ENCODE peak calls at places on chromosomes 4 and X, in five cellular contexts. Y is iPS DF 6.9, M is pancreas, C is aorta, B is mammary epithelial cell. G is an unnamed sample. For H3K4me1, the result is how much of the 10 kb centered on the place peaks cover.

GRCh38 chr4:147793973-147794690 is 62.2 kb downstream of the ARHGAP10 start:
- DNase-seq in M (no peak), Y (no peak), C (no peak), B (no peak), G (no peak)

GRCh38 chrX:106168107-106168506 is at the start of gene PWWP3B:
- DNase-seq in M (peak), Y (no peak), C (no peak), B (peak), G (peak)

GRCh38 chr4:62407534-62407933 is 1207.4 kb downstream of the ADGRL3 start:
- DNase-seq in M (no peak), B (no peak), C (no peak), Y (no peak), G (no peak)

GRCh38 chr4:791866-792630 is 33.9 kb downstream of the CPLX1 start:
- DNase-seq in B (no peak), M (peak), Y (no peak), C (peak), G (no peak)

GRCh38 chr4:73705056-73705432 is 35.3 kb upstream of the CXCL8 start:
- DNase-seq in Y (peak), C (no peak), B (peak), M (no peak), G (no peak)

GRCh38 chr4:77052352-77052751 is 23.4 kb downstream of the CCNI start:
- DNase-seq in B (peak), M (peak), C (no peak), Y (peak), G (peak)

GRCh38 chr4:8706221-8707044 is 113.9 kb downstream of the CPZ start:
- DNase-seq in M (peak), Y (no peak), C (peak), B (no peak), G (no peak)

GRCh38 chrX:109049416-109049815 is 313.1 kb upstream of the IRS4 start:
- DNase-seq in Y (no peak), M (no peak), C (no peak), B (no peak), G (no peak)

GRCh38 chrX:19373034-19373891 is 29.5 kb downstream of the PDHA1 start:
- DNase-seq in Y (no peak), C (peak), M (no peak), B (no peak), G (peak)

GRCh38 chrX:144293229-144293628 is 409.4 kb downstream of the UBE2NL start:
- DNase-seq in Y (no peak), B (peak), C (no peak), M (no peak), G (no peak)

GRCh38 chrX:12767856-12768255 is 23.4 kb upstream of the PRPS2 start:
- DNase-seq in Y (no peak), C (no peak), B (no peak), M (no peak), G (no peak)

GRCh38 chr4:602559-602942 is 22.8 kb upstream of the PDE6B start:
- DNase-seq in Y (peak), B (peak), M (peak), C (no peak), G (peak)

GRCh38 chrX:103656623-103657022 is 27.8 kb downstream of the TCEAL1 start:
- DNase-seq in B (peak), Y (no peak), C (no peak), M (no peak), G (peak)

GRCh38 chr4:131091896-131092295 is 1995.9 kb downstream of the C4orf33 start:
- DNase-seq in Y (no peak), B (peak), C (no peak), M (no peak), G (no peak)

GRCh38 chr4:83153312-83153915 is 38.9 kb upstream of the PLAC8 start:
- DNase-seq in M (no peak), Y (no peak), C (no peak), B (no peak), G (no peak)

GRCh38 chr4:116925900-116926457 is 159.4 kb downstream of the TRAM1L1 start:
- DNase-seq in C (peak), B (no peak), M (peak), Y (no peak), G (no peak)

GRCh38 chr4:108247511-108248088 is 78.9 kb upstream of the LEF1 start:
- DNase-seq in C (peak), B (peak), Y (no peak), M (peak), G (peak)

GRCh38 chrX:22090181-22090580 is 58.1 kb downstream of the PHEX start:
- DNase-seq in M (no peak), Y (no peak), C (no peak), B (no peak), G (no peak)

GRCh38 chr4:87805971-87806370 is 6.6 kb downstream of the IBSP start:
- DNase-seq in C (no peak), B (no peak), Y (no peak), M (no peak), G (no peak)

GRCh38 chr4:117771647-117772337 is 262.5 kb upstream of the NDST3 start:
- DNase-seq in Y (peak), B (no peak), C (no peak), M (no peak), G (no peak)

GRCh38 chr4:91427171-91427570 is 876.6 kb upstream of the GRID2 start:
- DNase-seq in Y (no peak), B (peak), C (no peak), M (no peak), G (no peak)

GRCh38 chr4:56241500-56241899 is 145.8 kb downstream of the AASDH start:
- DNase-seq in C (no peak), Y (no peak), M (no peak), B (no peak), G (no peak)

GRCh38 chr4:165199722-165200121 is 7.6 kb upstream of the KLHL2 start:
- DNase-seq in C (no peak), M (no peak), Y (no peak), B (peak), G (no peak)

DNA sequence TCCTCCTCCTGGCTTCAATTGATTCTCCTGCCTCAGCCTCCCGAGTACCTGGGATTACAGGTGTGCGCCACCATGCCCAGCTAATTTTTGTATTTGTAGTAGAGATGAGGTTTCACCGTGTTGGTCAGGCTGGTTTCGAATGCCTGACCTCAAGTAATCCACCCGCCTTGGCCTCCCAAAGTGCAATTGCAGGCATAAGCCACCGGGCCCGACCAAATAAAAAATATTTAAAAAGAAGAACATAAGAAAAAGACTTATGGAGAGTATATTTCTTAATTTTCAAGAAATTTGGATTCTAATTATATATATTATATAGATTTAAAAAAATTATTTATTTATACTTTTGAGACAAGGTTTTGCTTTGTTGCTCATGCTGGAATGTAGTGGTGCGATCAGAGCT is 29.8 kb downstream of the N4BP2 start:
- DNase-seq in M (no peak), B (no peak), Y (no peak), C (no peak), G (no peak)
- H3K4me3 ChIP-seq in M (no peak), B (no peak), Y (no peak), C (no peak), G (no peak)

DNA sequence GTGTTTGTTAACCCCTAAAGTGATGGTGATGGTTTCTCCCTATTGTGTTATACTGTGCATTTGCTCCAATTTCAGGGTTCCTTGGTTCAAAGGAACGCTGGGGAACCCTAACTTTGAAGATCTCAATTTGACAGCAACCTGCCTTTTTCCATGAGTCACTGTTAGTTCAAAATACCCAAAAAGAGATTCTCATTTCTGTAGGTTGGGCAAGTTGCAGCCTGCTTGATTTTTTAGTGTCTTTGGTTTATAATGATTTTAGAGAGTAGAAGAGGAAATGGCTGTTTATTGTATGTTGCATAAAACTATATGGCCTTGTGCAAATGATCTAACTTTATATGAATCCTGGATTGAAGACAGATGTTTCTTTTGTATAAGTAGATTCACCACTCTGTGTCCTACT is 23.1 kb downstream of the GAB1 start:
- DNase-seq in M (no peak), Y (no peak), B (peak), C (no peak), G (no peak)
- H3K4me1 ChIP-seq in M (half or more), Y (under half), B (half or more), C (under half), G (under half)

DNA sequence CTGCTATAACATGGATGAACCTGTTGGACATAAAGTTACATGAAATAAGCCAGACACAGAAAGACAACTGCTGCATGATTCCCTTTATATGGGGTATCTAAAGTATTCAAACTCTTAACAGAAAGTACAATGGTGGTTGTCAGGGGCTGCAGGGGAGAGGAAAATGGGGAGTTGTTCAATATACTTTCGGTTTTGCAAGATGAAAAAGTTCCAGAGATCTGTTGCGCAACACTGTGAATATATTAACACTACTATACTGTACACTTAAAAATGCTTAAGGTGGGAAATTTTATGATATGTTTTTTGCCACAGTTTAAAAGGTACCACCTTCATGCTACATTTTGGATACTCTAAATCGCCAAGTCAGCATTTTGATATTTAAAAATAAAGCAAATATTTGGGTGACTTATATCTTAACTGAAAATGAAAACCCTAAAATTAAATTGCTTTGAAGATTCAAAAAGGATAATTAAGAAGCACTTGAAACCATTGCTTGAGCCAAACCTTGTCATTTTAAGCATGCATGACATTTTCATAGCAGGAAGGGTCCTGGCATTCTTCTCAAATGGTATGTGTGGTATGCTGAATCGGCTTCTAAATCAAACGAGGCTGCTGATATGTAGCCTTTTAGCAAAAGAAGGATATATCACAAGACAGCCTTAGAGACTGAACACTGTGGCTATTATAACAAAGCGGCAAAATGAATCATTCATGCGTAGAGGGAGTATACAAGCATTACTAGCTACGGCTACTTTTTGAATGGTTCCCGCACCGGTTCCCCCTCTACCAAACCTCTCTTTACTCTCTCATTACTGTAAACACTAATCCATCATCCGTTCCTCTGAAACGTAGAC is 607.1 kb upstream of the DIPK2B start:
- DNase-seq in M (no peak), C (no peak), B (peak), Y (no peak), G (no peak)
- H3K4me3 ChIP-seq in M (no peak), C (peak), B (no peak), Y (no peak), G (no peak)

GRCh38 chr4:53365486-53366300 is at the start of gene SCFD2:
- DNase-seq in C (peak), Y (peak), M (peak), B (peak), G (peak)

GRCh38 chr4:53364624-53365023 is 1.2 kb downstream of the SCFD2 start:
- DNase-seq in M (no peak), B (no peak), C (no peak), Y (no peak), G (no peak)

GRCh38 chr4:53365121-53365485 is 758 bp downstream of the SCFD2 start:
- DNase-seq in Y (no peak), B (peak), M (no peak), C (no peak), G (no peak)

GRCh38 chr4:53362093-53362492 is 3.8 kb downstream of the SCFD2 start:
- DNase-seq in M (no peak), Y (no peak), B (no peak), C (no peak), G (no peak)

DNA sequence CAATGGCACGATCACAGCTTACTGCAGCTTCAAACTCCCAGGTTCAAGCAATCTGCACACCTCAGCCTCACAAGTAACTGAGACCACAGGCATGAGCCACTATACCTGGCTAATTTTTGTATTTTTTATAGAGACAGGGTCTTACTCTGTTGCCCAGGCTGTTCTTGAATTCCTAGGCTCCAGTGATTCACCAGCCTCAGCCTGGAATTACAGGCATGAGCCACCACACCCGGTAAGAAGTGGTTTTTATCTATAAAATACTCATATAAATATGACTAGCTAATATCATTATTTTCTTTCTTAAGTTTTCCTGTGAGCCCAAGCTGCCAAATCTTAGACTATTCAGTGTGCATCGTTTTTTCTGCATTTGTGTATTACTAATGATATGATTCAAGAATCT is 4.4 kb downstream of the SCFD2 start:
- DNase-seq in C (no peak), Y (no peak), M (no peak), B (peak), G (no peak)
- H3K4me1 ChIP-seq in C (under half), Y (under half), M (under half), B (under half), G (under half)

DNA sequence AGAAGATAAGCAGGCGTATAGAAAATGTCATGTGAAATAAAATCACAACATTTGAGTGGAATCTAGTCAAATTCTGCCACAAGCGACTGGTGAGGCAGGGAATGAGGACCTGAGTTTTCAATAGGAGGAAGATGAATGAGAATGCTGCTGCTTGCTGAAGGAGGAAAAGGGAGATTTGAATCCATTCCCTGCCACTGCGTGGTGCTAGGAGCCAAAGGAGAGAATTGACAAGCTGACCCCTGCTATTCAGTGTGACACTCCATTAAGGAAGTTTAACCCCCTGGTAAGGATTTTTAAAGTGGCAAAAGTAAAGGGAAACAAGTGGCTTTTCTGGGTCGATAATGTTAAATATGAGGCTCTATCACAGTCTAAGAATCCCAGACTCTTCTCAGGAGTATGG is 314.0 kb downstream of the NAF1 start:
- DNase-seq in B (no peak), C (no peak), Y (peak), M (no peak), G (no peak)
- H3K4me3 ChIP-seq in B (no peak), C (no peak), Y (no peak), M (no peak), G (no peak)

DNA sequence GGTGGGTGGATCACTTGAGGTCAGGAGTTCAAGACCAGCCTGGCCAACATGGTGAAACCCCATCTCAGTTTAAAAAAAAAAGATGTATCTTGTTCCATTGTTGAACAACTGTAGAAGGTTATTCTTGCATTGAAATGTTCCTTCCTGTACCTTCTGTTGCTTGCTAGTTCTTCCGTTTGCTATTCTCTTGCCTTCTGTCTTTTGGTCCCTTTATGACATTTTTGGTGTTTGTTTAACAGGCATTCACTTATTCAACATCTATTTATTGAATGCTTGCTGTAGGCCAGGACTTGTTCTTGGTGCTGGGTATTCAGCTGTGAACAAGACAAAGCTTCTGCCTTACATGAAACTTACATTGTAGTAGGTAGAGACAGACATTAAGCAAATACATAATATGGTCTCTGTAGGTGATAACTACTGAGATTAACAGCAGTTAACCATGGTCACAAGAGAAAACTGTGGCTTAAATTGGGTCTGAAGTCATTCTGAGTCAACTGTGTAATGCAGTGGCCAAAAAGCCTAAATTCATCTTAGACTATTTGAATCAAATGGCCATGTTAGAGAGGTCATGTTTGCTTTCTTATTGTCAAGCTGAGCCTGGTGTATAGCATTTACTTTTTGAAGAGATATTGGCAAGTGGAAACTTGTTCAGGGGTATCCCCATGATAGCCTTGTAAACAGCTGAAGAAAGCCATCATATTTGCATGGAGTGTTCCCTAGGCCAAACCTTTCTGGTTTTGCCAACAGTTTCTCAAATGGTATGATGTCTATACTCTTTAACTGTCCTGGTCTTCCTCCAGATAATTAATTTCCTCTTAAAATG is 35.6 kb downstream of the GAB1 start:
- DNase-seq in C (no peak), M (no peak), B (no peak), Y (no peak), G (no peak)
- H3K4me1 ChIP-seq in C (under half), M (under half), B (under half), Y (under half), G (under half)

DNA sequence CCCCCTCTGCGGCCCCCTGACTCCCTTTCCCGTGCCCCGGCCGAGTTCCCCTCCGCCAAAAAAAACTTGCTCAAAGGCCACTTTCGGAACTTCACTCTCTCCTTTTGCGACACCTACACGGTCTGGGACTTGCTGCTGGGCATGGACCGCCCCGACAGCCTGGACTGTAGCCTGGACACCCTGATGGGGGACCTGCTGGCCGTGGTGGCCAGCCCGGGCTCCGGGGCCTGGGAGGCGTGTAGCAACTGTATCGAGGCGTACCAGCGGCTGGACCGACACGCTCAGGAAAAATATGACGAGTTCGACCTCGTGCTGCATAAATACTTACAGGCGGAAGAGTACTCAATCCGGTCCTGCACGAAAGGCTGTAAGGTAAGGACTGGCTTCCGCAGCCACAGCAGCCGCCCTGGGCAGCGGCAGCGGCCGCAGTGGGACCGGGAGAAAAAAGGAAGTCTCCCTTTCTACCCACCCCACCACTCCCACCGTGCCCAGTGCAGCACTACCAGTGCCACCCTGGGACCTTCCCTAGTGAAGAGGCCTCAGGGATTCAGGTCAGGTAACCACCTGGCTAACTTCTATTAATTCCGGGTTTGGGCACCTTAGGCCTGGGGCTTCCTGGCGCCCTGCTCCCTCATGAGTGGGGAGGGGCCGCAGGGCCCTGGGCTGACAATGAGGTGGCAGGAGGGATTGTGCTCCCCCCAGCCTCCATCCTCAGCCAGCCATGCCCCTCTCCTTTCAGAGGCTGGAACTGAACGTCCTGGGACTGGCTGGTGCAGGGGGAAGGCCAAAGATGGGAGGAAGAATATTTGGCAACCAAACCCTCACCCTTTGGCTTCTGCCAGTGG is 1.9 kb downstream of the NALF2 start:
- DNase-seq in M (no peak), C (no peak), Y (no peak), B (no peak), G (no peak)
- H3K4me3 ChIP-seq in M (no peak), C (no peak), Y (peak), B (no peak), G (no peak)

GRCh38 chr4:17577660-17578481 is 873 bp downstream of the LAP3 start:
- DNase-seq in Y (no peak), M (peak), C (peak), B (peak), G (peak)
- H3K4me1 ChIP-seq in Y (under half), M (under half), C (under half), B (under half), G (under half)

G was measured in adrenal gland.